ENCODE peak calls at places on chromosomes 13 and 19, in seven cellular contexts. T, C, R, E, O, X and P are unnamed samples.

GRCh38 chr19:48553676-48554384 is 1.9 kb downstream of the SULT2B1 start:
- DNase-seq in C (no peak), X (peak), T (no peak), R (peak), E (no peak), O (no peak), P (no peak)

GRCh38 chr19:14072535-14073231 is at the start of gene MISP3:
- DNase-seq in E (peak), C (no peak), R (peak), T (no peak), O (peak), X (peak), P (no peak)

GRCh38 chr13:19157461-19157860 is 24.2 kb downstream of the TUBA3C start:
- DNase-seq in E (no peak), R (no peak), X (no peak), T (no peak), O (no peak), C (no peak), P (no peak)

GRCh38 chr19:46718157-46718933 is 1.4 kb upstream of the PRKD2 start:
- DNase-seq in O (peak), T (no peak), R (peak), C (peak), X (peak), E (peak), P (no peak)

GRCh38 chr19:45866400-45867176 is 2.5 kb downstream of the FOXA3 start:
- DNase-seq in O (no peak), R (no peak), C (no peak), X (peak), T (no peak), E (no peak), P (no peak)

GRCh38 chr19:53659292-53659691 is 27.5 kb downstream of the DPRX start:
- DNase-seq in E (no peak), R (peak), X (no peak), O (no peak), T (no peak), C (no peak), P (no peak)

GRCh38 chr13:48511621-48512232 is 21.2 kb downstream of the RCBTB2 start:
- DNase-seq in X (no peak), E (no peak), C (no peak), O (no peak), R (no peak), T (no peak), P (no peak)

GRCh38 chr19:43809762-43810696 is 7.8 kb upstream of the LYPD5 start:
- DNase-seq in E (no peak), X (no peak), T (no peak), O (peak), C (no peak), R (peak), P (no peak)

GRCh38 chr13:50291611-50292010 is 276.4 kb downstream of the KCNRG start:
- DNase-seq in T (no peak), X (no peak), E (no peak), C (no peak), R (peak), O (no peak), P (no peak)

GRCh38 chr13:51518847-51519246 is 65.4 kb upstream of the WDFY2 start:
- DNase-seq in T (no peak), E (no peak), O (no peak), C (no peak), X (no peak), R (peak), P (no peak)

GRCh38 chr19:46033401-46033800 is 7.4 kb downstream of the IGFL4 start:
- DNase-seq in C (no peak), O (no peak), X (no peak), T (no peak), R (no peak), E (no peak), P (no peak)

GRCh38 chr19:18057557-18057956 is 29.2 kb downstream of the IL12RB1 start:
- DNase-seq in E (no peak), O (no peak), X (peak), C (no peak), T (peak), R (peak), P (peak)

GRCh38 chr13:114069376-114070097 is 62.9 kb downstream of the RASA3 start:
- DNase-seq in E (no peak), R (no peak), C (no peak), O (no peak), T (peak), X (peak), P (no peak)

GRCh38 chr13:59790626-59791025 is 373.1 kb downstream of the DIAPH3 start:
- DNase-seq in X (no peak), C (no peak), E (no peak), O (no peak), T (no peak), R (peak), P (no peak)

GRCh38 chr13:52925221-52925620 is 76.8 kb upstream of the PCDH8 start:
- DNase-seq in T (no peak), R (no peak), O (no peak), C (no peak), E (no peak), X (no peak), P (no peak)

GRCh38 chr13:32016631-32017030 is 14.9 kb upstream of the FRY start:
- DNase-seq in C (no peak), X (no peak), E (no peak), O (no peak), R (peak), T (no peak), P (no peak)

GRCh38 chr19:2529473-2529918 is 53.6 kb downstream of the GADD45B start:
- DNase-seq in O (peak), C (no peak), E (no peak), T (no peak), X (no peak), R (peak), P (no peak)

GRCh38 chr19:23823952-23824389 is 65.3 kb upstream of the ZNF681 start:
- DNase-seq in O (no peak), C (no peak), T (no peak), E (no peak), X (peak), R (no peak), P (no peak)

GRCh38 chr19:313169-313987 is 22.2 kb upstream of the PLPP2 start:
- DNase-seq in E (no peak), C (no peak), R (no peak), X (no peak), T (no peak), O (no peak), P (no peak)

GRCh38 chr13:19601749-19602725 is 31.4 kb upstream of the MPHOSPH8 start:
- DNase-seq in E (no peak), T (no peak), O (peak), C (no peak), R (peak), X (peak), P (no peak)

GRCh38 chr19:56110515-56111448 is 10.3 kb downstream of the ZNF787 start:
- DNase-seq in O (peak), R (no peak), T (no peak), E (no peak), C (no peak), X (peak), P (no peak)

GRCh38 chr19:45076029-45076850 is at the start of gene ZNF296:
- DNase-seq in R (peak), E (peak), X (peak), C (peak), O (peak), T (peak), P (peak)